ENCODE peak calls at places on chromosomes 13 and 19, in nine cellular contexts. F is Peyer's patch, W is body of pancreas, K is aorta, Q is right lobe of liver, T is heart left ventricle, O is endodermal cell, S is A673, C is cardiac muscle cell. Y is an unnamed sample. For H3K4me1, the result is how much of the 10 kb centered on the place peaks cover.

GRCh38 chr19:40771101-40771539 is 4.2 kb upstream of the MIA start:
- DNase-seq in C (no peak), Q (no peak), O (no peak), F (no peak), K (no peak), S (peak), T (no peak), W (no peak), Y (peak)

GRCh38 chr13:40366119-40366518 is 300.3 kb downstream of the FOXO1 start:
- DNase-seq in K (no peak), S (no peak), C (no peak), O (no peak), T (no peak), F (no peak), W (no peak), Q (no peak), Y (no peak)

GRCh38 chr19:16457195-16457953 is 14.4 kb downstream of the EPS15L1 start:
- DNase-seq in O (peak), K (no peak), C (peak), S (peak), Q (no peak), W (peak), F (no peak), T (peak), Y (peak)

GRCh38 chr13:114154476-114154875 is 22.1 kb upstream of the RASA3 start:
- DNase-seq in K (no peak), F (no peak), T (no peak), Q (no peak), C (no peak), W (no peak), S (no peak), O (no peak), Y (no peak)

GRCh38 chr19:40466219-40467006 is at the start of gene SPTBN4:
- DNase-seq in Q (no peak), K (peak), O (peak), T (peak), S (no peak), C (no peak), W (peak), F (no peak), Y (no peak)

GRCh38 chr13:109870281-109871017 is 84.1 kb upstream of the IRS2 start:
- DNase-seq in O (peak), K (no peak), F (no peak), Q (no peak), W (no peak), T (no peak), C (no peak), S (no peak), Y (no peak)

GRCh38 chr13:39311619-39312018 is 273.4 kb downstream of the NHLRC3 start:
- DNase-seq in T (peak), Q (no peak), C (no peak), W (no peak), O (no peak), F (no peak), S (no peak), K (no peak), Y (no peak)

GRCh38 chr13:30027569-30028455 is 177.4 kb upstream of the UBL3 start:
- DNase-seq in Q (no peak), F (no peak), O (no peak), S (no peak), K (no peak), W (no peak), T (no peak), C (no peak), Y (no peak)

GRCh38 chr13:50161052-50161451 is 145.8 kb downstream of the KCNRG start:
- DNase-seq in S (no peak), F (no peak), O (no peak), W (no peak), T (no peak), K (no peak), C (no peak), Q (no peak), Y (no peak)

GRCh38 chr13:109273326-109273751 is 513.0 kb downstream of the IRS2 start:
- DNase-seq in T (no peak), W (no peak), S (no peak), K (no peak), Q (no peak), F (no peak), O (no peak), C (no peak), Y (no peak)

GRCh38 chr13:77219401-77219800 is 107.5 kb downstream of the MYCBP2 start:
- DNase-seq in Q (no peak), W (no peak), K (no peak), F (no peak), O (no peak), C (no peak), T (no peak), S (no peak), Y (no peak)

GRCh38 chr19:55319786-55320185 is 5.4 kb downstream of the TMEM150B start:
- DNase-seq in T (no peak), S (peak), K (no peak), C (peak), F (no peak), Q (no peak), W (peak), O (peak), Y (peak)

GRCh38 chr13:66886248-66886647 is 343.9 kb downstream of the PCDH9 start:
- DNase-seq in S (no peak), O (no peak), W (no peak), C (peak), K (no peak), Q (no peak), T (no peak), F (no peak), Y (no peak)

GRCh38 chr13:36858285-36858684 is 39.3 kb downstream of the RFXAP start:
- DNase-seq in K (no peak), Q (no peak), S (peak), C (peak), W (no peak), T (no peak), O (peak), F (no peak), Y (peak)

GRCh38 chr13:85241045-85241444 is 558.2 kb downstream of the SLITRK6 start:
- DNase-seq in Q (no peak), K (no peak), C (no peak), O (no peak), S (no peak), W (no peak), F (no peak), T (no peak), Y (no peak)

GRCh38 chr13:59459972-59460371 is 703.8 kb downstream of the DIAPH3 start:
- DNase-seq in T (no peak), O (no peak), F (no peak), S (peak), W (no peak), K (no peak), C (no peak), Q (no peak), Y (no peak)

GRCh38 chr19:45968626-45969025 is 5.0 kb downstream of the NOVA2 start:
- DNase-seq in T (no peak), O (no peak), K (no peak), S (no peak), W (no peak), Q (no peak), F (no peak), C (no peak), Y (no peak)

GRCh38 chr13:26698392-26699196 is 62.0 kb downstream of the GPR12 start:
- DNase-seq in K (peak), Q (peak), S (peak), O (peak), W (peak), C (peak), T (peak), F (peak), Y (peak)

GRCh38 chr13:65943024-65943423 is 1287.1 kb downstream of the PCDH9 start:
- DNase-seq in O (no peak), T (no peak), S (no peak), W (no peak), Q (no peak), C (no peak), F (no peak), K (no peak), Y (no peak)

GRCh38 chr13:65656740-65657329 is 1573.3 kb downstream of the PCDH9 start:
- DNase-seq in K (no peak), W (no peak), T (no peak), S (peak), Q (no peak), C (no peak), O (no peak), F (no peak), Y (no peak)

GRCh38 chr13:89988206-89988605 is 1359.3 kb upstream of the MIR17HG start:
- DNase-seq in O (no peak), F (no peak), S (no peak), W (no peak), K (no peak), T (no peak), Q (no peak), C (no peak), Y (no peak)

GRCh38 chr19:10368101-10368803 is 12.1 kb downstream of the TYK2 start:
- DNase-seq in T (no peak), F (no peak), W (no peak), C (no peak), S (no peak), Q (no peak), K (no peak), O (peak), Y (no peak)

GRCh38 chr13:112587359-112587766 is 590 bp downstream of the TUBGCP3 start:
- DNase-seq in C (peak), Q (peak), W (peak), F (peak), K (peak), O (peak), S (peak), T (peak), Y (peak)

GRCh38 chr13:100234006-100234405 is 145.1 kb downstream of the PCCA start:
- DNase-seq in W (no peak), Q (no peak), T (no peak), C (no peak), O (no peak), S (peak), K (no peak), F (no peak), Y (no peak)

GRCh38 chr13:60080871-60081270 is 82.9 kb downstream of the DIAPH3 start:
- DNase-seq in O (no peak), S (peak), Q (no peak), K (no peak), C (no peak), F (no peak), W (no peak), T (no peak), Y (no peak)

GRCh38 chr19:48637948-48638830 is 1.0 kb upstream of the DBP start:
- DNase-seq in W (peak), K (peak), C (peak), F (peak), O (peak), S (peak), Q (peak), T (peak), Y (peak)

GRCh38 chr19:48638831-48639381 is 1.7 kb upstream of the DBP start:
- DNase-seq in C (no peak), O (peak), T (peak), Q (no peak), S (no peak), W (no peak), F (no peak), K (no peak), Y (no peak)

GRCh38 chr19:48636859-48637448 is at the start of gene DBP:
- DNase-seq in W (peak), O (peak), Q (peak), T (no peak), K (no peak), C (peak), S (no peak), F (no peak), Y (no peak)

GRCh38 chr19:48635966-48636858 is 967 bp downstream of the DBP start:
- DNase-seq in C (peak), W (no peak), O (peak), Q (peak), F (peak), T (peak), S (peak), K (no peak), Y (no peak)

GRCh38 chr19:48637449-48637947 is 319 bp upstream of the DBP start:
- DNase-seq in K (peak), Q (peak), T (peak), S (peak), F (peak), C (peak), O (peak), W (peak), Y (peak)
- H3K4me1 ChIP-seq in K (under half), Q (under half), T (under half), S (under half), F (under half), C (under half), O (under half), W (under half), Y (under half)

GRCh38 chr19:49335071-49335783 is at the start of gene CD37:
- DNase-seq in F (no peak), S (no peak), T (peak), W (no peak), O (peak), Q (no peak), C (no peak), K (peak), Y (no peak)

GRCh38 chr19:49338023-49338677 is 2.9 kb downstream of the CD37 start:
- DNase-seq in O (peak), S (no peak), Q (no peak), W (no peak), C (peak), T (peak), K (peak), F (no peak), Y (no peak)

GRCh38 chr19:49336482-49337266 is 1.5 kb downstream of the CD37 start:
- DNase-seq in T (peak), S (no peak), K (peak), C (no peak), Q (no peak), O (peak), W (no peak), F (no peak), Y (no peak)

GRCh38 chr19:49337267-49338022 is 2.2 kb downstream of the CD37 start:
- DNase-seq in W (no peak), O (peak), T (peak), C (no peak), S (no peak), F (no peak), Q (no peak), K (peak), Y (no peak)

GRCh38 chr19:49335784-49336481 is 727 bp downstream of the CD37 start:
- DNase-seq in O (peak), Q (no peak), F (no peak), S (no peak), K (peak), T (peak), C (no peak), W (no peak), Y (no peak)
- H3K27ac ChIP-seq in O (no peak), Q (no peak), F (peak), S (no peak), K (no peak), T (no peak), C (no peak), W (no peak), Y (no peak)

GRCh38 chr13:46552302-46552680 is 679 bp upstream of the LRCH1 start:
- DNase-seq in K (no peak), Q (no peak), S (peak), C (no peak), T (no peak), O (peak), F (no peak), W (no peak), Y (peak)
- H3K4me3 ChIP-seq in K (peak), Q (peak), S (peak), C (peak), T (peak), O (peak), F (peak), W (peak), Y (peak)

GRCh38 chr13:99004931-99005330 is 27.1 kb upstream of the DOCK9 start:
- DNase-seq in O (no peak), K (no peak), T (no peak), W (no peak), F (no peak), C (no peak), Q (no peak), S (no peak), Y (peak)
- H3K4me1 ChIP-seq in O (under half), K (under half), T (under half), W (under half), F (under half), C (under half), Q (under half), S (under half), Y (under half)

GRCh38 chr19:51546650-51547396 is 15.4 kb upstream of the SIGLEC6 start:
- DNase-seq in F (no peak), Q (no peak), K (no peak), C (no peak), O (no peak), W (no peak), S (no peak), T (no peak), Y (no peak)

GRCh38 chr19:51549533-51550324 is 18.3 kb upstream of the SIGLEC6 start:
- DNase-seq in F (peak), C (no peak), Q (no peak), S (no peak), K (no peak), O (no peak), T (no peak), W (no peak), Y (no peak)

GRCh38 chr19:51548891-51549305 is 17.4 kb upstream of the SIGLEC6 start:
- DNase-seq in C (no peak), T (no peak), O (no peak), K (no peak), F (peak), S (no peak), Q (no peak), W (no peak), Y (no peak)

GRCh38 chr19:51547397-51548212 is 16.1 kb upstream of the SIGLEC6 start:
- DNase-seq in F (peak), S (no peak), O (no peak), C (no peak), Q (no peak), W (no peak), K (no peak), T (no peak), Y (no peak)

DNA sequence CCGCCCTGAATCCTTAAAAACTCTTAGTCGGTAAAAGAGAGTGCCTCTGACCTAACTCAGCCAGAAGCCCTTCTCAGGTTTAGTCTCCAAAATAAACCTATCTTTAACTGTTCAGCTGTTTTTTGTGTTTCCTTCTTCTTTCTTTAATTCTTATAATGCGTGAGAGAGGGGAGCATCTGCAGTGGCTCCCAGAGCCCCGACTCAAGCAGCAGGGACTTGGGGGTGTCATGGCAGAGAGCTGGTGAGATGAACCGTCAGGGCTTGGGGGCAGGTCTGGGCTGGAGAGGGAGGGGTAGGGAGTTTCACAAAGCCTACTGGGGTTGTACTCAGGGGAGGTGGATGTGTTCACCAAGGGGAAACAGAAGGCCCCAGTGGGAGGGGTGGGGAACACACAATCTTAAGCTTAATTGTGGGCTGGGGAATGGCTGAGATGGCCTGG is 16.8 kb upstream of the SIGLEC6 start:
- DNase-seq in O (no peak), W (no peak), S (no peak), K (no peak), C (no peak), F (peak), T (no peak), Q (no peak), Y (no peak)
- H3K27ac ChIP-seq in O (no peak), W (no peak), S (no peak), K (no peak), C (no peak), F (peak), T (no peak), Q (no peak), Y (no peak)

GRCh38 chr13:80504453-80504852 is 163.5 kb upstream of the SPRY2 start:
- DNase-seq in W (no peak), C (no peak), T (no peak), K (no peak), S (peak), Q (no peak), O (no peak), F (no peak), Y (no peak)

GRCh38 chr13:80508031-80508430 is 167.1 kb upstream of the SPRY2 start:
- DNase-seq in Q (no peak), W (no peak), O (no peak), C (no peak), F (no peak), S (no peak), K (no peak), T (no peak), Y (no peak)

GRCh38 chr13:80513196-80513595 is 172.3 kb upstream of the SPRY2 start:
- DNase-seq in F (no peak), O (no peak), S (no peak), Q (no peak), W (no peak), C (no peak), K (no peak), T (no peak), Y (no peak)

GRCh38 chr13:80509264-80509663 is 168.3 kb upstream of the SPRY2 start:
- DNase-seq in T (no peak), K (no peak), Q (no peak), W (no peak), F (no peak), S (no peak), C (no peak), O (no peak), Y (no peak)
- H3K4me3 ChIP-seq in T (no peak), K (no peak), Q (no peak), W (no peak), F (no peak), S (no peak), C (no peak), O (no peak), Y (no peak)

GRCh38 chr19:13850910-13851753 is 25.8 kb upstream of the NANOS3 start:
- DNase-seq in W (peak), S (peak), Q (no peak), C (no peak), T (peak), O (peak), K (peak), F (peak), Y (peak)
- H3K4me1 ChIP-seq in W (half or more), S (under half), Q (under half), C (under half), T (under half), O (under half), K (under half), F (half or more), Y (under half)

DNA sequence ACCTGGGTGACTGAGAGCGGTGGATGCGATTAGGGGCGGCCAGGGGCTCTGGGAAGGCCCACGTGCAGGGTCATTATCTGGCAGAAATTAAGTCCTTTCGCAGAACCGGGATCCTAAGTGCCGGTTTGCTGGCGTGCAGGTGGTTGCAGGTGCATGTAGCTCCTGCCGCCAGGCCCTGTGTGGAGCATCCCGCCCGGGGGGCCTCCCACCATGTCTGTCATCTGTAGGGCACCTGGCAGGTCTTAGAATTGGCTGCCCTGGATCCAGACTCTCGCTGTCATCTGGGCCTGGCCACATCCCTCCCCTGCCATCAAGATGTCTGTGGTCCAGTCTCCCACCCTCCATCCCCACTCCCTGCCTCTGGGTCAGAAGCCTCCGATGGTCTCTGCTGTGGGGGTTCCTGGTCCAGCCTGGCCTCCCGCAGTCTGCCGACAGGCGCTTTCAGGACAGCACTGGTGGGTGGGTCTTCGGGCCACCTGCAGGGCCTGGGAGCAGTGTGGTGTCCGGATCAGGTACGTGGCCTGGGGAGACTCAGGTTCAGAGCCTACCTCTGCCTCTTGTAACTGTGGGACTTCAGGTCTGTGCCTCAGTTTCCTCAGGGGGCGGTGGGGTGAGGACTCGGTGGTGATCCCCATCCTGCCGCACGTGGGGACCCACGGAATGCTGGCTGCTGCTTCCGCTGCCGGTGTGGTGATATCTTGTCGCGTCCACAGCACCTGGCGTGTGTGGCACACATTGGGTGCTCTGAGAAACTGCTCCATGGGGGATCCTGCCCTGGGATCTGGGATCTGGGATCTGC is 5.4 kb downstream of the GNA11 start:
- DNase-seq in W (peak), F (no peak), T (no peak), O (no peak), C (no peak), K (peak), S (no peak), Q (no peak), Y (no peak)
- H3K27ac ChIP-seq in W (peak), F (peak), T (peak), O (no peak), C (no peak), K (no peak), S (no peak), Q (peak), Y (no peak)

DNA sequence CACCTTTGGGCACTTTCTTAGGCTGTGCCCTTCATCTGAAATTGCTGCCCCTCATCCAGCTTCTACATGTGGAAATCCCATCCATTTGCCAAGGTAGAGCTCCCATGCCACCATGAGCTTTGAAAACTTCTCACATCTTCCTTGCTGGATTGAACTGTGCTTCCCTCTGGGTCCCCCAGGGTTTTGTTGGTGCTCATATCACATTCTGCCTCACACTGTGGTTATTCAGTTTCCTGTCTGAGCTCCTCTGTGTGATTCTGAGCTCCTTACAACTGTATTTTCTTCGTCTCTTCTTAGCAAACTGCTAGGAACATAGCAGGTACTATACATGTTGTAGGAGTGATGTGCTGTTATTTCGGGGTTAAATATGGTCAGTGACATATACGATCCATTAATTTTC is 74.9 kb upstream of the KL start:
- DNase-seq in W (no peak), T (no peak), S (no peak), Q (no peak), O (no peak), C (no peak), F (no peak), K (no peak), Y (peak)
- H3K4me3 ChIP-seq in W (no peak), T (no peak), S (no peak), Q (no peak), O (no peak), C (no peak), F (no peak), K (no peak), Y (no peak)

GRCh38 chr19:33301900-33302174 is 497 bp downstream of the CEBPA start:
- DNase-seq in T (no peak), C (peak), Q (no peak), O (no peak), W (no peak), F (no peak), K (no peak), S (no peak), Y (no peak)
- H3K4me1 ChIP-seq in T (under half), C (under half), Q (under half), O (under half), W (half or more), F (under half), K (under half), S (under half), Y (under half)